ENCODE peak calls at places on chromosome 15, in ten cellular contexts. V is fibroblast of lung; J is ovary; O is cardiac muscle cell; S is CD4-positive, alpha-beta memory T cell; M is mesenchymal stem cell; K is lower lobe of right lung; A is heart left ventricle; H is spleen; L is aorta. B is an unnamed sample.

GRCh38 chr15:38528279-38528678 is 36.3 kb downstream of the RASGRP1 start:
- DNase-seq in V (peak; percentile 87), J (no peak), O (peak; percentile 33), S (no peak), M (no peak), K (no peak), A (no peak), H (no peak), L (no peak), B (no peak)

GRCh38 chr15:65655457-65655856 is 33.7 kb downstream of the SLC24A1 start:
- DNase-seq in V (no peak), J (no peak), O (no peak), S (no peak), M (no peak), K (no peak), A (no peak), H (no peak), L (no peak), B (no peak)

GRCh38 chr15:51888593-51889195 is 59.2 kb downstream of the TMOD3 start:
- DNase-seq in V (no peak), J (no peak), O (peak; percentile 44), S (no peak), M (peak; percentile 50), K (no peak), A (no peak), H (no peak), L (no peak), B (no peak)

GRCh38 chr15:64381000-64381751 is at the start of gene PCLAF:
- DNase-seq in V (peak; percentile 95), J (peak; percentile 89), O (peak; percentile 97), S (peak; percentile 86), M (peak; percentile 97), K (peak; percentile 95), A (peak; percentile 94), H (peak; percentile 98), L (peak; percentile 97), B (peak; percentile 85)

GRCh38 chr15:60469893-60470641 is 8.9 kb downstream of the ICE2 start:
- DNase-seq in V (no peak), J (no peak), O (peak; percentile 31), S (no peak), M (peak; percentile 42), K (no peak), A (no peak), H (no peak), L (no peak), B (no peak)

GRCh38 chr15:81419304-81419943 is 45.4 kb upstream of the TMC3 start:
- DNase-seq in V (peak; percentile 56), J (no peak), O (no peak), S (no peak), M (peak; percentile 19), K (no peak), A (no peak), H (no peak), L (no peak), B (no peak)

GRCh38 chr15:95261546-95261945 is 1030.2 kb downstream of the MCTP2 start:
- DNase-seq in V (no peak), J (no peak), O (no peak), S (no peak), M (no peak), K (no peak), A (no peak), H (no peak), L (no peak), B (no peak)

GRCh38 chr15:38252481-38253311 is at the start of gene SPRED1:
- DNase-seq in V (peak; percentile 61), J (peak; percentile 77), O (peak; percentile 74), S (peak; percentile 27), M (no peak), K (peak; percentile 82), A (peak; percentile 86), H (peak; percentile 90), L (peak; percentile 92), B (no peak)

GRCh38 chr15:48402778-48403177 is 71.5 kb downstream of the DUT start:
- DNase-seq in V (peak; percentile 65), J (no peak), O (peak; percentile 48), S (no peak), M (no peak), K (no peak), A (no peak), H (no peak), L (no peak), B (no peak)

GRCh38 chr15:45122719-45123118 is 7.0 kb downstream of the DUOXA1 start:
- DNase-seq in V (no peak), J (no peak), O (no peak), S (no peak), M (no peak), K (peak; percentile 24), A (no peak), H (no peak), L (no peak), B (no peak)

GRCh38 chr15:41512512-41513281 is 930 bp downstream of the LTK start:
- DNase-seq in V (no peak), J (no peak), O (no peak), S (peak; percentile 38), M (no peak), K (no peak), A (no peak), H (peak; percentile 83), L (no peak), B (no peak)

GRCh38 chr15:74343127-74343796 is 24.2 kb downstream of the CYP11A1 start:
- DNase-seq in V (no peak), J (no peak), O (no peak), S (no peak), M (no peak), K (peak; percentile 24), A (no peak), H (peak; percentile 51), L (no peak), B (no peak)

GRCh38 chr15:68256675-68257450 is 20.7 kb upstream of the FEM1B start:
- DNase-seq in V (peak; percentile 76), J (peak; percentile 91), O (peak; percentile 97), S (peak; percentile 53), M (peak; percentile 88), K (peak; percentile 93), A (peak; percentile 86), H (peak; percentile 92), L (peak; percentile 94), B (peak; percentile 36)

GRCh38 chr15:58457466-58457965 is 25.7 kb downstream of the LIPC start:
- DNase-seq in V (peak; percentile 85), J (no peak), O (peak; percentile 50), S (no peak), M (peak; percentile 97), K (no peak), A (no peak), H (no peak), L (no peak), B (no peak)

DNA sequence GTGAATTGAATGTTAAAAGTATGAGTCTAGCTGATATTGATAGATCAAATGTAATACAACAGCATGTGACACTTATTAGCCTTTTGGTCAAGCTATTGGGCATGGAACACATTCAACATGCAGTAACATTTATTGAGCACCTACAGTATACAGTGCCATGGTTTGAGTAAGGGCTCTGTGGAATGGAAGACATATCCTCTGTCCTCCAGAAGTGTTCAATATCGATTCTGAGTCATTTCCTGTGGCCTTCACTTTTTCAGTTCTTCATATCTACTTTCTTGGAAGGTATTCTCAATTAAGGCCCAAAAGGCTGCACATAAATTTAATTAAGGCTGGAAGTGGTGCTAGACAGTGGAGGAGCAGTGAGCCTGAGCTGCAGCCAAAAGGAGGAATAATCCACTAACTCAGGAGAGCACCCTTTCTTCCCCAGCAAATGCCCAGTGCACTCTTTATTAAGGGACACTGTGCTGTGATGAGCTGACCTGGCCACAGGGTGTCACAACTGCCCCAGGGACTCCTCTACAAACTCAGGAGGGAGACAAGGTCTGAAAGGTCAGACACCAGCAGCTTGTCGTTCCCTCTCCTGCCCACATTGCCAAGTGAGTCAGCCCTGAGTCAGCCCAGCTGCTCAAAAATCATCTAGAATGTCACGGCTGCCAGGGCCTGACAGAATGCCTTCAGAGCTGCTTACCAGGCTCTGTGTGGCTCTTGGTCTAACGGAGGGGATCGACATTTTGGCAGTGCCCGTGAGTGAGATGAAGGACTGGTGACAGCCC is 544.8 kb downstream of the AGBL1 start:
- DNase-seq in V (peak; percentile 94), J (peak; percentile 14), O (peak; percentile 63), S (peak; percentile 30), M (peak; percentile 94), K (peak; percentile 45), A (peak; percentile 74), H (no peak), L (peak; percentile 81), B (peak; percentile 8)
- H3K9me3 ChIP-seq in V (no peaks in the 10 kb centered on the region), J (no peaks in the 10 kb centered on the region), O (no peaks in the 10 kb centered on the region), S (no peaks in the 10 kb centered on the region), M (no peaks in the 10 kb centered on the region), K (no peaks in the 10 kb centered on the region), A (no peaks in the 10 kb centered on the region), H (no peaks in the 10 kb centered on the region), L (peaks cover 2% of the 10 kb centered on the region), B (no peaks in the 10 kb centered on the region)

DNA sequence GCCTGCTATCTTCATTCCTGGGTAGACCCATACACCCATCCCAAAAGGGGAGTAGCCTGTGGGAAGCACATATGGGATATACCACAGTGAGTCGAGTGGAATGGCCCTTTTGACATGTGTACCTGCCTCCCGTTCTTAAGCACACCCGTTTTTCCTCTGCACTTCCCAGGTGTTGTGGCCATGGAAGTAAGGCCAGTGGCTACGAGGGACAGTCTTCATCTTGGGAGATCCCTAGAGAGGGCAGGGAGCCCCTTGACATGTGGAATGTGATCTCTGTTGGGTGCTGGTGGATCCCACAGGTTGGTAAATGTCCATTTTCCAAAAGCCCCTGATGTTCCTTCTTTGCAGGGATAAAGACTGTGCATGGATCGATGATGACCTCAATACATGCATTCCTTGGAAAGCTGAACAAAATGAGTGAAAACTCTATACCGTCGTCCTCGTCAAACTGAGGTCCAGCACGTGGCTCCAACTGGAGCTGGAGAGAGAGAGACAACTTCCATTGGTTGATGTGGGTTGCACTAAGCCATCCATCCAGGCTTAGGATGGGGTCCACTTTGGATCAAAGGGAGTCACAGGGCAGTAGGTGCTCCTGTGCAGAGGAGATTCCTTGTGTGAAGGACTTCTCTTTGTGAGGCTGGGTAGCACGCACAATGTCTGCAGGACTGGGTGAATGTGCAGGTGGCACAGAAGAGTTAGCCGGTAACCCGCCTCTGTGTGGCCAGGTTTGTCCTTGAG is 136.8 kb downstream of the SNRPN start:
- DNase-seq in V (no peak), J (no peak), O (no peak), S (no peak), M (no peak), K (no peak), A (no peak), H (peak; percentile 12), L (no peak), B (no peak)
- H3K9me3 ChIP-seq in V (no peaks in the 10 kb centered on the region), J (peaks cover 3% of the 10 kb centered on the region), O (no peaks in the 10 kb centered on the region), S (no peaks in the 10 kb centered on the region), M (peaks cover 97% of the 10 kb centered on the region), K (peaks cover 100% of the 10 kb centered on the region), A (peaks cover 94% of the 10 kb centered on the region), H (peaks cover 100% of the 10 kb centered on the region), L (peaks cover 14% of the 10 kb centered on the region), B (peaks cover 24% of the 10 kb centered on the region)

DNA sequence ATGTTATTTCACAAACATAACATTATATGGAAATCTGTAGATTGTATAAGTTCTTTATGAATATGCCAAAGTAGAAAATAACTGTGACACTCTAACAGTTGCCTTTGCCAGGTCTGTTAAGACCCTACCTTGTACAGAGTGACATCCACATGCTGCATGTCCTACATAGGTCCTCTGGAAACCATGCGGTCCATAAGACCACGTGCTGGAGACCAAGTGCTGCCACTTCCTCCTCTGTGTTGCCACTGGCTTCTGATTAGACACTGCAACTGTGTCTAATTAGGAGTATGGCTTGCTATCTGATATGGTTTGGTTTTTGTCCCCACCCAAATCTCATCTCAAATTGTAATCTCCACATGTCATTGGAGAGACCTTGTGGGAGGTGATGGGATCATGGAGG is 855.5 kb upstream of the SEMA6D start:
- DNase-seq in V (no peak), J (no peak), O (no peak), S (no peak), M (no peak), K (no peak), A (no peak), H (no peak), L (no peak), B (no peak)
- H3K9me3 ChIP-seq in V (no peaks in the 10 kb centered on the region), J (no peaks in the 10 kb centered on the region), O (no peaks in the 10 kb centered on the region), S (no peaks in the 10 kb centered on the region), M (no peaks in the 10 kb centered on the region), K (no peaks in the 10 kb centered on the region), A (no peaks in the 10 kb centered on the region), H (peaks cover 12% of the 10 kb centered on the region), L (no peaks in the 10 kb centered on the region), B (no peaks in the 10 kb centered on the region)

GRCh38 chr15:31311735-31312134 is 14.9 kb upstream of the KLF13 start:
- DNase-seq in V (no peak), J (no peak), O (no peak), S (no peak), M (no peak), K (no peak), A (peak; percentile 12), H (no peak), L (no peak), B (no peak)
- H3K9me3 ChIP-seq in V (no peaks in the 10 kb centered on the region), J (no peaks in the 10 kb centered on the region), O (no peaks in the 10 kb centered on the region), S (no peaks in the 10 kb centered on the region), M (peaks cover 18% of the 10 kb centered on the region), K (no peaks in the 10 kb centered on the region), A (peaks cover 12% of the 10 kb centered on the region), H (peaks cover 12% of the 10 kb centered on the region), L (peaks cover 3% of the 10 kb centered on the region), B (no peaks in the 10 kb centered on the region)

B was measured in T-helper 17 cell.